ENCODE peak calls at places on chromosome 7, in four cellular contexts. G is lower lobe of right lung, C is astrocyte of the spinal cord, A is fibroblast of mammary gland. Q is an unnamed sample.

GRCh38 chr7:8035647-8036518 is 67.3 kb downstream of the GLCCI1 start:
- DNase-seq in G (no peak), C (peak; percentile 21), A (peak; percentile 56), Q (peak; percentile 12)

GRCh38 chr7:30379131-30379530 is 94.7 kb downstream of the ZNRF2 start:
- DNase-seq in G (no peak), C (no peak), A (peak; percentile 23), Q (no peak)

GRCh38 chr7:82677493-82677892 is 233.9 kb upstream of the CACNA2D1 start:
- DNase-seq in G (no peak), C (no peak), A (peak; percentile 13), Q (no peak)

GRCh38 chr7:138095972-138096935 is 20.0 kb downstream of the AKR1D1 start:
- DNase-seq in G (no peak), C (no peak), A (no peak), Q (no peak)

GRCh38 chr7:69245646-69246045 is 352.6 kb upstream of the AUTS2 start:
- DNase-seq in G (no peak), C (peak; percentile 29), A (no peak), Q (no peak)

GRCh38 chr7:36207451-36208291 is 54.6 kb downstream of the EEPD1 start:
- DNase-seq in G (peak; percentile 50), C (peak; percentile 82), A (peak; percentile 39), Q (no peak)

GRCh38 chr7:131605280-131605878 is 49.0 kb upstream of the PODXL start:
- DNase-seq in G (no peak), C (no peak), A (no peak), Q (no peak)

GRCh38 chr7:157497367-157497743 is 160.6 kb downstream of the DNAJB6 start:
- DNase-seq in G (no peak), C (no peak), A (no peak), Q (no peak)

GRCh38 chr7:108012499-108013430 is 9.8 kb upstream of the LAMB1 start:
- DNase-seq in G (no peak), C (peak; percentile 25), A (peak; percentile 63), Q (no peak)

GRCh38 chr7:11707606-11708193 is 124.3 kb downstream of the THSD7A start:
- DNase-seq in G (no peak), C (peak; percentile 19), A (no peak), Q (no peak)

GRCh38 chr7:127588697-127589482 is 679 bp downstream of the ARF5 start:
- DNase-seq in G (peak; percentile 62), C (peak; percentile 49), A (peak; percentile 44), Q (peak; percentile 17)

GRCh38 chr7:158958618-158959017 is 102.3 kb downstream of the DYNC2I1 start:
- DNase-seq in G (no peak), C (no peak), A (no peak), Q (no peak)
- H3K4me3 ChIP-seq in G (peak overlapping the region; percentile 44), C (no peak overlapping the region), A (no peak overlapping the region), Q (no peak overlapping the region)

GRCh38 chr7:100093054-100093453 is 4.3 kb downstream of the COPS6 start:
- DNase-seq in G (no peak), C (no peak), A (no peak), Q (no peak)

GRCh38 chr7:100089458-100090201 is 861 bp downstream of the COPS6 start:
- DNase-seq in G (no peak), C (no peak), A (peak; percentile 58), Q (no peak)

GRCh38 chr7:100093498-100093897 is 4.7 kb downstream of the COPS6 start:
- DNase-seq in G (no peak), C (no peak), A (no peak), Q (no peak)

GRCh38 chr7:100090527-100091410 is 2.0 kb downstream of the COPS6 start:
- DNase-seq in G (no peak), C (no peak), A (no peak), Q (no peak)

GRCh38 chr7:100091411-100092181 is 2.8 kb downstream of the COPS6 start:
- DNase-seq in G (no peak), C (no peak), A (no peak), Q (no peak)
- TF ChIP-seq CTCF in G (no peak), C (peak; percentile 14), A (peak; percentile 8), Q (peak; percentile 19)

GRCh38 chr7:47690902-47691558 is 109.1 kb upstream of the TNS3 start:
- DNase-seq in G (no peak), C (peak; percentile 67), A (peak; percentile 52), Q (no peak)
- H3K4me3 ChIP-seq in G (no peak overlapping the region), C (no peak overlapping the region), A (no peak overlapping the region), Q (no peak overlapping the region)

GRCh38 chr7:70777251-70777650 is 354.7 kb upstream of the GALNT17 start:
- DNase-seq in G (no peak), C (no peak), A (no peak), Q (no peak)

GRCh38 chr7:70776627-70777101 is 355.3 kb upstream of the GALNT17 start:
- DNase-seq in G (no peak), C (peak; percentile 83), A (peak; percentile 68), Q (no peak)

GRCh38 chr7:70774895-70775527 is 356.9 kb upstream of the GALNT17 start:
- DNase-seq in G (no peak), C (no peak), A (no peak), Q (no peak)

GRCh38 chr7:70778585-70778984 is 353.4 kb upstream of the GALNT17 start:
- DNase-seq in G (no peak), C (no peak), A (no peak), Q (no peak)

DNA sequence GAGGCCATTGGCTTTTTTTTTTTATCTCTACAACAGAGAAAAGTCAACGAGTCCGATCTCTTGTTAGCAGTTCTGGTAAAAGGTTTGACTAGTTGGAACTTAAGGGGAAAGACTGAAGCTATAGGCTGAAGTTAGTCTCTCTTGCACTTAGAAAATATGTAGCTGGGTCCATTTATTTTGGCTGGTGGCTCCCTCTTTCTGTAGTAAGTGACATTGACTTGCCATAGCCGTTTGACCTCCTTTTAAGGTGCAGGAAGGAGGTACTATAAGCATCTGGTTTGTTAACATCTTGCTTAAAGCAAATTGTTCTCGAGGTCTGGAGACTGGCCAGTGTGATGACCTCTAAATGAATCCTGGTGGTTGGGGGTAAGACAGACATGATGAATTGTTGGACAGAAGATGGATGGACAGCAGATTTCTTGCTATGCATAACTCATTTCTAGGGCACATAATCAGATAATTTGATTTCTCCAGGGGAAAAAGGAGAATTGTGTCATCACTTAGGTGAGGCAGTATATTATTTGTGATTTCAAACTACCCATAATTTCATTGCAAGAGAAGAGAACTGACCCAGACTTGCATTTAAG is 356.3 kb upstream of the GALNT17 start:
- DNase-seq in G (no peak), C (peak; percentile 38), A (peak; percentile 41), Q (no peak)
- TF ChIP-seq CTCF in G (peak; percentile 21), C (peak; percentile 32), A (peak; percentile 24), Q (peak; percentile 27)

GRCh38 chr7:92720604-92721350 is 115.6 kb downstream of the CDK6 start:
- DNase-seq in G (no peak), C (no peak), A (no peak), Q (no peak)

GRCh38 chr7:92717601-92717981 is 118.8 kb downstream of the CDK6 start:
- DNase-seq in G (no peak), C (no peak), A (peak; percentile 46), Q (no peak)

GRCh38 chr7:92715963-92716362 is 120.4 kb downstream of the CDK6 start:
- DNase-seq in G (no peak), C (no peak), A (no peak), Q (no peak)

GRCh38 chr7:92716825-92717580 is 119.4 kb downstream of the CDK6 start:
- DNase-seq in G (no peak), C (no peak), A (no peak), Q (no peak)

GRCh38 chr7:92717982-92718716 is 118.2 kb downstream of the CDK6 start:
- DNase-seq in G (peak; percentile 48), C (peak; percentile 90), A (peak; percentile 32), Q (no peak)
- H3K4me3 ChIP-seq in G (peak overlapping the region; percentile 47), C (peak overlapping the region; percentile 39), A (no peak overlapping the region), Q (no peak overlapping the region)

GRCh38 chr7:142567201-142567600 is 182.1 kb upstream of the PRSS1 start:
- DNase-seq in G (no peak), C (no peak), A (no peak), Q (no peak)

GRCh38 chr7:142568430-142569097 is 180.7 kb upstream of the PRSS1 start:
- DNase-seq in G (no peak), C (peak; percentile 90), A (peak; percentile 93), Q (no peak)

GRCh38 chr7:142569851-142570250 is 179.4 kb upstream of the PRSS1 start:
- DNase-seq in G (no peak), C (no peak), A (no peak), Q (no peak)

GRCh38 chr7:142566291-142566690 is 183.0 kb upstream of the PRSS1 start:
- DNase-seq in G (no peak), C (no peak), A (no peak), Q (no peak)

DNA sequence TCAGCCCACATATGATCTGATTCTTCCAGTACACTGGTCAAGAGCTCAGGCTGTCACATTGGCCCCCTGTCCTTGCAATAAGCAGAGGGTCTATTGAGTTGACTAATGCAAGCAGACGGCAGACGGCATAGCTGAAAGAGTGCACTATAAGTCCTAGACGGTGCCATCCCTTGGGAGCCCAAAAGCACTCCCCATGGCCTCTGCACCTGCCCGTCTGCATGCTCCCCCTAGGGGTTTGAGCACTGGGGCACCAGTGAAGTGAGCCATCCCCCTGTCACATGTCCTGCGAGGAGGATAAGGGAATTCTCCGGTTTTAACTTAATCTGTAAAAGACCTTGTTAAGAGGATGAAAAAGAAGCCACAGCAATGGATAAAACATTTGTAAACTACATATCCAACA is 181.6 kb upstream of the PRSS1 start:
- DNase-seq in G (no peak), C (no peak), A (no peak), Q (no peak)
- TF ChIP-seq CTCF in G (no peak), C (no peak), A (no peak), Q (peak; percentile 13)

GRCh38 chr7:90210925-90211324 is 615 bp upstream of the STEAP2 start:
- DNase-seq in G (no peak), C (no peak), A (no peak), Q (no peak)
- H3K4me3 ChIP-seq in G (peak overlapping the region; percentile 62), C (peak overlapping the region; percentile 47), A (peak overlapping the region; percentile 77), Q (peak overlapping the region; percentile 60)

GRCh38 chr7:23276381-23276780 is 22.8 kb upstream of the MALSU1 start:
- DNase-seq in G (no peak), C (no peak), A (no peak), Q (no peak)
- TF ChIP-seq CTCF in G (no peak), C (no peak), A (peak; percentile 13), Q (peak; percentile 38)

DNA sequence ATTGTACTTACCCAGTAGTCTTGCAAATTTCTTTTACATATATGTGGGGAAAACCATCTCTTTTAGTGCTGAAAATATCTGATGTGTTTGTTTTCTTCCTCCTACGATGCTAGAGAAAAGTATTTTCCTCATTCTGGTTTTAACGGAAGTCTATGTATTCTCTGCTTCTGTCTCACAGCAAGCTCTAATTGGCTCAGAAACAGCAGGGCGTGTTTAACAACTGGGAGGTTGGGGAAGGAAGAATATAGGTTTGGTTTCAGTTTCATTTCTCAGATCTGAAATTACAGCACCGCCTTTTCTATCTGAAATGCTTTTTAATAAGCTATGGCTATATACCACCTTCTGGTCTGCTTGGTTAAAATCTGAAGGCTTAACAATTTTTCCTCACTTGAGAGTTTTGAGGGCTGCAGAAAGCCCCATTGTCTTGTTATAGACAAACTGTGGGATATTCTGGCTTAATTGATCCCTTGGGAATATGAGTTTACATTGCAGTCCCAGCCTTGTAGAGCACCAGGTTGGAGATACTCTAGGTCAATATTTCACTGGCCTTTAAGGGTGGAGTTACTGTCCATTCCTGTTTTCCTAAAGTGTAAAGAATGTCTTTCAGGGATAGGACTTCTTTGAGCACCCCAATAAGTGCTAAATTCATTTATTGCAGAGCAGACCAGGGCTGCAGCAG is at the start of gene SAMD9:
- DNase-seq in G (no peak), C (peak; percentile 82), A (peak; percentile 85), Q (no peak)
- H3K4me3 ChIP-seq in G (peak within 1 kb of the TSS; percentile 58), C (peak within 1 kb of the TSS; percentile 36), A (peak within 1 kb of the TSS; percentile 37), Q (no peak within 1 kb of the TSS)